ENCODE peak calls at places on chromosomes 1 and 21, in eight cellular contexts. One of them, this sample, is unnamed.

GRCh38 chr1:244458781-244459180 is 2.3 kb upstream of the CATSPERE start:
- DNase-seq in naive thymus-derived CD8-positive, alpha-beta T cell: no peak
- DNase-seq in HEK293T: no peak
- DNase-seq in fibroblast of villous mesenchyme: no peak
- DNase-seq in NCI-H446: no peak
- DNase-seq in DMS153: no peak
- DNase-seq in stimulated activated CD4-positive, alpha-beta T cell treated with anti-CD3 and anti-CD28 coated beads, Interleukin-2, amount 100 ng/mL, for 48 hours: no peak
- DNase-seq in ecto neural progenitor cell: no peak
- DNase-seq in this sample: no peak

GRCh38 chr1:186094170-186094569 is 280.9 kb downstream of the TPR start:
- DNase-seq in NCI-H446: no peak
- DNase-seq in HEK293T: no peak
- DNase-seq in ecto neural progenitor cell: no peak
- DNase-seq in stimulated activated CD4-positive, alpha-beta T cell treated with anti-CD3 and anti-CD28 coated beads, Interleukin-2, amount 100 ng/mL, for 48 hours: no peak
- DNase-seq in DMS153: no peak
- DNase-seq in fibroblast of villous mesenchyme: peak
- DNase-seq in naive thymus-derived CD8-positive, alpha-beta T cell: no peak
- DNase-seq in this sample: peak

GRCh38 chr21:15121655-15122120 is 56.9 kb upstream of the NRIP1 start:
- DNase-seq in HEK293T: no peak
- DNase-seq in naive thymus-derived CD8-positive, alpha-beta T cell: no peak
- DNase-seq in fibroblast of villous mesenchyme: peak
- DNase-seq in DMS153: peak
- DNase-seq in NCI-H446: no peak
- DNase-seq in ecto neural progenitor cell: no peak
- DNase-seq in stimulated activated CD4-positive, alpha-beta T cell treated with anti-CD3 and anti-CD28 coated beads, Interleukin-2, amount 100 ng/mL, for 48 hours: no peak
- DNase-seq in this sample: peak

GRCh38 chr1:59433440-59433813 is 136.5 kb downstream of the FGGY start:
- DNase-seq in DMS153: no peak
- DNase-seq in HEK293T: no peak
- DNase-seq in stimulated activated CD4-positive, alpha-beta T cell treated with anti-CD3 and anti-CD28 coated beads, Interleukin-2, amount 100 ng/mL, for 48 hours: no peak
- DNase-seq in ecto neural progenitor cell: no peak
- DNase-seq in naive thymus-derived CD8-positive, alpha-beta T cell: no peak
- DNase-seq in fibroblast of villous mesenchyme: no peak
- DNase-seq in NCI-H446: no peak
- DNase-seq in this sample: no peak

GRCh38 chr1:212858461-212859265 is 588 bp downstream of the FLVCR1 start:
- DNase-seq in NCI-H446: no peak
- DNase-seq in naive thymus-derived CD8-positive, alpha-beta T cell: peak
- DNase-seq in ecto neural progenitor cell: no peak
- DNase-seq in HEK293T: peak
- DNase-seq in fibroblast of villous mesenchyme: peak
- DNase-seq in stimulated activated CD4-positive, alpha-beta T cell treated with anti-CD3 and anti-CD28 coated beads, Interleukin-2, amount 100 ng/mL, for 48 hours: peak
- DNase-seq in DMS153: peak
- DNase-seq in this sample: peak

GRCh38 chr1:155968670-155969069 is 9.7 kb downstream of the ARHGEF2 start:
- DNase-seq in NCI-H446: no peak
- DNase-seq in HEK293T: no peak
- DNase-seq in DMS153: no peak
- DNase-seq in fibroblast of villous mesenchyme: peak
- DNase-seq in naive thymus-derived CD8-positive, alpha-beta T cell: no peak
- DNase-seq in ecto neural progenitor cell: no peak
- DNase-seq in stimulated activated CD4-positive, alpha-beta T cell treated with anti-CD3 and anti-CD28 coated beads, Interleukin-2, amount 100 ng/mL, for 48 hours: no peak
- DNase-seq in this sample: peak

GRCh38 chr1:109322974-109323373 is 16.2 kb upstream of the MYBPHL start:
- DNase-seq in naive thymus-derived CD8-positive, alpha-beta T cell: no peak
- DNase-seq in HEK293T: no peak
- DNase-seq in ecto neural progenitor cell: no peak
- DNase-seq in fibroblast of villous mesenchyme: no peak
- DNase-seq in stimulated activated CD4-positive, alpha-beta T cell treated with anti-CD3 and anti-CD28 coated beads, Interleukin-2, amount 100 ng/mL, for 48 hours: no peak
- DNase-seq in NCI-H446: no peak
- DNase-seq in DMS153: no peak
- DNase-seq in this sample: no peak

GRCh38 chr1:68183895-68184294 is 48.4 kb downstream of the WLS start:
- DNase-seq in naive thymus-derived CD8-positive, alpha-beta T cell: no peak
- DNase-seq in DMS153: no peak
- DNase-seq in fibroblast of villous mesenchyme: no peak
- DNase-seq in ecto neural progenitor cell: no peak
- DNase-seq in stimulated activated CD4-positive, alpha-beta T cell treated with anti-CD3 and anti-CD28 coated beads, Interleukin-2, amount 100 ng/mL, for 48 hours: no peak
- DNase-seq in HEK293T: no peak
- DNase-seq in NCI-H446: no peak
- DNase-seq in this sample: no peak

GRCh38 chr1:77831566-77831965 is 52.1 kb downstream of the MIGA1 start:
- DNase-seq in DMS153: no peak
- DNase-seq in stimulated activated CD4-positive, alpha-beta T cell treated with anti-CD3 and anti-CD28 coated beads, Interleukin-2, amount 100 ng/mL, for 48 hours: no peak
- DNase-seq in fibroblast of villous mesenchyme: peak
- DNase-seq in HEK293T: no peak
- DNase-seq in NCI-H446: no peak
- DNase-seq in naive thymus-derived CD8-positive, alpha-beta T cell: no peak
- DNase-seq in ecto neural progenitor cell: no peak
- DNase-seq in this sample: peak

GRCh38 chr21:25560151-25560783 is 47.0 kb downstream of the MRPL39 start:
- DNase-seq in naive thymus-derived CD8-positive, alpha-beta T cell: no peak
- DNase-seq in HEK293T: no peak
- DNase-seq in stimulated activated CD4-positive, alpha-beta T cell treated with anti-CD3 and anti-CD28 coated beads, Interleukin-2, amount 100 ng/mL, for 48 hours: no peak
- DNase-seq in fibroblast of villous mesenchyme: peak
- DNase-seq in NCI-H446: no peak
- DNase-seq in ecto neural progenitor cell: no peak
- DNase-seq in DMS153: no peak
- DNase-seq in this sample: peak

GRCh38 chr21:32900814-32901213 is 124.9 kb upstream of the OLIG2 start:
- DNase-seq in fibroblast of villous mesenchyme: no peak
- DNase-seq in stimulated activated CD4-positive, alpha-beta T cell treated with anti-CD3 and anti-CD28 coated beads, Interleukin-2, amount 100 ng/mL, for 48 hours: no peak
- DNase-seq in NCI-H446: no peak
- DNase-seq in naive thymus-derived CD8-positive, alpha-beta T cell: no peak
- DNase-seq in ecto neural progenitor cell: no peak
- DNase-seq in HEK293T: no peak
- DNase-seq in DMS153: no peak
- DNase-seq in this sample: no peak

GRCh38 chr1:41751804-41752513 is 166.8 kb downstream of the HIVEP3 start:
- DNase-seq in ecto neural progenitor cell: no peak
- DNase-seq in fibroblast of villous mesenchyme: peak
- DNase-seq in DMS153: no peak
- DNase-seq in naive thymus-derived CD8-positive, alpha-beta T cell: no peak
- DNase-seq in HEK293T: no peak
- DNase-seq in NCI-H446: no peak
- DNase-seq in stimulated activated CD4-positive, alpha-beta T cell treated with anti-CD3 and anti-CD28 coated beads, Interleukin-2, amount 100 ng/mL, for 48 hours: no peak
- DNase-seq in this sample: peak